ENCODE peak calls at places on chromosomes 3 and 15, in four cellular contexts. I is kidney tubule cell, K is PC-9, A is anterior cingulate cortex. Y is an unnamed sample.

GRCh38 chr3:122469659-122470058 is 45.1 kb downstream of the KPNA1 start:
- DNase-seq in I (no peak), K (no peak), A (no peak), Y (no peak)

GRCh38 chr3:139481116-139481515 is 4.8 kb upstream of the RBP2 start:
- DNase-seq in I (no peak), K (no peak), A (no peak), Y (no peak)

GRCh38 chr15:101379647-101380046 is 84.6 kb upstream of the SNRPA1 start:
- DNase-seq in I (no peak), K (no peak), A (no peak), Y (no peak)

GRCh38 chr3:47849186-47850061 is 46.5 kb downstream of the DHX30 start:
- DNase-seq in I (no peak), K (no peak), A (no peak), Y (no peak)

GRCh38 chr15:88476635-88477038 is 9.1 kb downstream of the MRPS11 start:
- DNase-seq in I (peak), K (no peak), A (peak), Y (peak)

GRCh38 chr3:40845916-40846315 is 321.2 kb downstream of the ZNF621 start:
- DNase-seq in I (no peak), K (no peak), A (no peak), Y (no peak)

GRCh38 chr15:68578960-68579935 is at the start of gene CORO2B:
- DNase-seq in I (peak), K (no peak), A (peak), Y (peak)

GRCh38 chr3:102736288-102736960 is 301.6 kb downstream of the ZPLD1 start:
- DNase-seq in I (no peak), K (no peak), A (no peak), Y (no peak)

GRCh38 chr3:188571531-188572115 is 417.7 kb downstream of the LPP start:
- DNase-seq in I (no peak), K (no peak), A (no peak), Y (no peak)

GRCh38 chr3:65793495-65794200 is 245.1 kb downstream of the MAGI1 start:
- DNase-seq in I (no peak), K (peak), A (no peak), Y (no peak)

GRCh38 chr3:160225181-160226025 is at the start of gene C3orf80:
- DNase-seq in I (peak), K (peak), A (peak), Y (peak)

GRCh38 chr3:131551761-131552160 is 49.0 kb upstream of the MRPL3 start:
- DNase-seq in I (no peak), K (no peak), A (no peak), Y (no peak)

GRCh38 chr15:88574646-88575045 is 28.2 kb upstream of the DET1 start:
- DNase-seq in I (no peak), K (no peak), A (no peak), Y (no peak)

GRCh38 chr15:101664303-101664913 is 12.2 kb upstream of the TM2D3 start:
- DNase-seq in I (no peak), K (no peak), A (peak), Y (no peak)

GRCh38 chr15:31439328-31439727 is 112.7 kb downstream of the KLF13 start:
- DNase-seq in I (peak), K (no peak), A (no peak), Y (no peak)

GRCh38 chr3:143201066-143201465 is 81.5 kb downstream of the CHST2 start:
- DNase-seq in I (no peak), K (no peak), A (no peak), Y (no peak)

GRCh38 chr15:31266712-31267111 is 59.9 kb upstream of the KLF13 start:
- DNase-seq in I (no peak), K (no peak), A (no peak), Y (no peak)

GRCh38 chr15:73924258-73924921 is 1.9 kb upstream of the LOXL1 start:
- DNase-seq in I (peak), K (peak), A (no peak), Y (no peak)

GRCh38 chr3:131526801-131527347 is 24.1 kb upstream of the MRPL3 start:
- DNase-seq in I (peak), K (no peak), A (peak), Y (no peak)

GRCh38 chr3:41045491-41045890 is 153.8 kb upstream of the CTNNB1 start:
- DNase-seq in I (no peak), K (no peak), A (no peak), Y (no peak)

GRCh38 chr3:122497425-122497824 is 17.3 kb downstream of the KPNA1 start:
- DNase-seq in I (peak), K (peak), A (no peak), Y (no peak)

GRCh38 chr3:37229740-37230139 is 55.4 kb upstream of the LRRFIP2 start:
- DNase-seq in I (no peak), K (no peak), A (no peak), Y (no peak)

GRCh38 chr3:23385327-23385726 is 182.2 kb downstream of the UBE2E2 start:
- DNase-seq in I (no peak), K (no peak), A (no peak), Y (peak)

GRCh38 chr3:146464005-146464595 is 5.3 kb downstream of the PLSCR2 start:
- DNase-seq in I (peak), K (no peak), A (no peak), Y (no peak)

GRCh38 chr3:141415959-141416358 is 47.7 kb downstream of the ZBTB38 start:
- DNase-seq in I (no peak), K (no peak), A (no peak), Y (no peak)

GRCh38 chr15:98787190-98787589 is 138.9 kb downstream of the IGF1R start:
- DNase-seq in I (peak), K (no peak), A (no peak), Y (no peak)

GRCh38 chr3:183959214-183959613 is 58.5 kb downstream of the ABCC5 start:
- DNase-seq in I (peak), K (peak), A (no peak), Y (no peak)

GRCh38 chr15:72784233-72784876 is 797 bp upstream of the ADPGK start:
- DNase-seq in I (peak), K (peak), A (no peak), Y (peak)

GRCh38 chr3:129975332-129976090 is 991 bp downstream of the TRH start:
- DNase-seq in I (no peak), K (no peak), A (no peak), Y (peak)

GRCh38 chr15:57198654-57199241 is 177.6 kb upstream of the CGNL1 start:
- DNase-seq in I (no peak), K (no peak), A (no peak), Y (peak)

GRCh38 chr3:111585214-111585613 is 9.9 kb downstream of the ZBED2 start:
- DNase-seq in I (peak), K (peak), A (no peak), Y (no peak)

GRCh38 chr3:42133500-42134298 is 42.5 kb downstream of the TRAK1 start:
- DNase-seq in I (no peak), K (no peak), A (no peak), Y (no peak)

GRCh38 chr3:5448816-5449215 is 261.3 kb downstream of the EDEM1 start:
- DNase-seq in I (no peak), K (no peak), A (no peak), Y (no peak)

GRCh38 chr3:192038726-192039125 is 577.8 kb downstream of the PYDC2 start:
- DNase-seq in I (peak), K (no peak), A (no peak), Y (no peak)

GRCh38 chr3:170038434-170039110 is 777 bp downstream of the GPR160 start:
- DNase-seq in I (peak), K (no peak), A (no peak), Y (peak)

GRCh38 chr3:31165399-31165860 is 271.0 kb upstream of the GADL1 start:
- DNase-seq in I (peak), K (no peak), A (no peak), Y (peak)